ENCODE peak calls at places on chromosomes 5 and 9, in eight cellular contexts. K is fibroblast of the aortic adventitia; Q is RWPE1; B is activated CD8-positive, alpha-beta T cell treated with anti-CD3 and anti-CD28 coated beads for 36 hours; R is WTC11; S is cardiac fibroblast; I is cardiac muscle cell; Z is endodermal cell. Y is an unnamed sample.

GRCh38 chr9:116656535-116656934 is 30.6 kb upstream of the TRIM32 start:
- DNase-seq in K (no peak), Q (no peak), B (no peak), R (no peak), S (no peak), I (no peak), Z (no peak), Y (no peak)

GRCh38 chr5:90802695-90803317 is 244.2 kb downstream of the ADGRV1 start:
- DNase-seq in K (peak; percentile 18), Q (peak; percentile 72), B (peak; percentile 12), R (peak; percentile 41), S (peak; percentile 41), I (peak; percentile 57), Z (peak; percentile 78), Y (peak; percentile 45)

GRCh38 chr9:125747053-125747764 is at the start of gene PBX3:
- DNase-seq in K (peak; percentile 25), Q (peak; percentile 50), B (peak; percentile 41), R (peak; percentile 47), S (peak; percentile 61), I (peak; percentile 79), Z (peak; percentile 81), Y (peak; percentile 78)

GRCh38 chr5:103889500-103890209 is 327.1 kb upstream of the NUDT12 start:
- DNase-seq in K (no peak), Q (no peak), B (no peak), R (no peak), S (no peak), I (no peak), Z (no peak), Y (peak; percentile 42)

GRCh38 chr5:52491829-52492217 is 295.9 kb upstream of the ITGA1 start:
- DNase-seq in K (no peak), Q (no peak), B (no peak), R (no peak), S (no peak), I (no peak), Z (no peak), Y (no peak)

GRCh38 chr9:76904661-76905457 is 1.1 kb downstream of the PRUNE2 start:
- DNase-seq in K (no peak), Q (no peak), B (no peak), R (no peak), S (no peak), I (no peak), Z (no peak), Y (no peak)

GRCh38 chr9:137365056-137365455 is 57.9 kb downstream of the EXD3 start:
- DNase-seq in K (no peak), Q (no peak), B (no peak), R (peak; percentile 2), S (no peak), I (no peak), Z (no peak), Y (no peak)

GRCh38 chr5:111735829-111736228 is 21.2 kb downstream of the NREP start:
- DNase-seq in K (peak; percentile 90), Q (peak; percentile 89), B (peak; percentile 78), R (peak; percentile 53), S (peak; percentile 83), I (no peak), Z (peak; percentile 71), Y (no peak)

GRCh38 chr9:132144708-132145365 is 17.0 kb upstream of the NTNG2 start:
- DNase-seq in K (peak; percentile 26), Q (peak; percentile 58), B (peak; percentile 56), R (no peak), S (peak; percentile 14), I (no peak), Z (no peak), Y (no peak)

GRCh38 chr5:58475404-58475803 is 15.5 kb upstream of the PLK2 start:
- DNase-seq in K (no peak), Q (no peak), B (no peak), R (no peak), S (no peak), I (no peak), Z (no peak), Y (no peak)

GRCh38 chr9:133558191-133559126 is 24.0 kb downstream of the ADAMTSL2 start:
- DNase-seq in K (peak; percentile 77), Q (peak; percentile 89), B (peak; percentile 71), R (no peak), S (peak; percentile 84), I (peak; percentile 80), Z (peak; percentile 76), Y (peak; percentile 89)

GRCh38 chr5:72330712-72331111 is 10.5 kb downstream of the PTCD2 start:
- DNase-seq in K (no peak), Q (no peak), B (no peak), R (no peak), S (no peak), I (no peak), Z (no peak), Y (no peak)

GRCh38 chr9:97561501-97561900 is 60.0 kb downstream of the TMOD1 start:
- DNase-seq in K (no peak), Q (no peak), B (no peak), R (no peak), S (no peak), I (no peak), Z (no peak), Y (no peak)

GRCh38 chr5:117732264-117732663 is 1157.6 kb upstream of the SEMA6A start:
- DNase-seq in K (no peak), Q (no peak), B (no peak), R (no peak), S (no peak), I (no peak), Z (no peak), Y (no peak)

GRCh38 chr5:136666970-136667620 is 301.8 kb upstream of the TRPC7 start:
- DNase-seq in K (no peak), Q (no peak), B (no peak), R (no peak), S (no peak), I (no peak), Z (peak; percentile 73), Y (peak; percentile 8)

GRCh38 chr5:73612799-73613198 is 13.2 kb upstream of the ARHGEF28 start:
- DNase-seq in K (no peak), Q (no peak), B (no peak), R (no peak), S (no peak), I (no peak), Z (no peak), Y (no peak)

GRCh38 chr5:91293131-91293530 is 90.0 kb downstream of the ARRDC3 start:
- DNase-seq in K (peak; percentile 27), Q (no peak), B (peak; percentile 61), R (peak; percentile 39), S (no peak), I (peak; percentile 51), Z (peak; percentile 83), Y (no peak)

DNA sequence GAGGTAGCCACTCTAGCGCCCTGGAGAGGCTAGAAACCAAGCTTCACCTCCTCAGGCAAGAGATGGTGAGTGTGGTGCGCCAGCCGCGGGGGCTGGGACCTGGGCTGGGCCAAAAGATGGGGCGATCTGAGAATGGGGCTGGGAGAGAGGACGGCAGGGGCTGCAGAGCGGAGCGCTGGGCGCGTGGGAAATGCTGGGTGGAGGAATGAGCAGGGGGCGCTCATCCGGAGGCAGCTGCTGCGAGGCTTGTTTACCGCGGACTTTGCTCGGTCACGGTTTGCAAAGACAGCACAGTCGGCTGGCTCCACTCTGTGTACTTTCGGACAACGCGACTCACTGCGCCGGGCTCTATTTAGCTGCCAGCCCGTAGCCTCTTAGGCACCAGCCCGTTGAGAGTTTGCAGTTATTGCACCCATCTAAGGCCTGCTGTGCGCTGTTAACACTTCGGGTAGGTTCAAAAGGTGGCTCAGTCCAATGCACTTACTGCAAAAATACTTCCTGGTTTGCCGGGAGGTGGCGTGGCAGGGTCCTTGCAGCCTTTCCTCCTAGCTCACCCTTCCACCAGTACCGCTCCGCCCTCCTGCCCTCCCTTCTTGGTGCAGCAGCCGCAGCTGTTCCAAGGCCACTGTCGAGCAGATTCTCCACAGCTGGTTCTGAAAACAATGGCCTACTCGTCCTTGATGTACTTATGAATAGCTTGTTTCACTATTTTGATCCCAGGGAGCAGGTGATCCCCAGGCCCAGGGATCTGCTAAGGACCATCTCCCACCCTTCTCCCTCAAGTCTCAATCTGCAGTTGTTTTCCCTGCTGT is 1.3 kb downstream of the LURAP1L start:
- DNase-seq in K (peak; percentile 92), Q (peak; percentile 55), B (no peak), R (peak; percentile 79), S (peak; percentile 94), I (peak; percentile 76), Z (peak; percentile 93), Y (peak; percentile 67)
- TF ChIP-seq CTCF in K (peak; percentile 55), Q (peak; percentile 70), B (no peak), R (no peak), S (peak; percentile 51), I (peak; percentile 61), Z (peak; percentile 68), Y (peak; percentile 21)

GRCh38 chr5:39521098-39521860 is 96.5 kb upstream of the DAB2 start:
- DNase-seq in K (no peak), Q (no peak), B (no peak), R (no peak), S (no peak), I (no peak), Z (no peak), Y (no peak)
- TF ChIP-seq CTCF in K (no peak), Q (no peak), B (no peak), R (no peak), S (no peak), I (no peak), Z (no peak), Y (no peak)

DNA sequence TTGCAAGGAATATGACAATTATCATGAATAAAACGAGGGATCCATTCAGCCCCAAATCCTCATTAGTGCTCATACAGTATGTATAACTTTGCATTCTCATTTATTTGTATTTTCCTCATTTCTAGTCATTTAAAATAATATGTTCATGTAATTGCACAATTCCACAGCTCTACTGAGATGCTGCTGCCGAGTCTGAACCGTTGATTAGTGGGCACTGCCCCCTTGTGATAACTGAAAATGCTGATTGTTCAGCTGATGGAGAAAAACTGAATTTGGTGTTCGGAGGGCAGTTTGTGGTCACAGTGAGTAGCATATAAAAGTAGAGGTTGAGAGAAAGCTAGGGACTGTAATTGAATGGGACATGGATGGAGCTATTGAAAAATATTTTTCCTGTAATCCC is 12.2 kb upstream of the GPR151 start:
- DNase-seq in K (no peak), Q (no peak), B (no peak), R (no peak), S (peak; percentile 17), I (no peak), Z (no peak), Y (no peak)
- TF ChIP-seq CTCF in K (no peak), Q (peak; percentile 10), B (no peak), R (no peak), S (no peak), I (peak; percentile 27), Z (peak; percentile 46), Y (no peak)

GRCh38 chr5:175713930-175714329 is 56.1 kb downstream of the HRH2 start:
- DNase-seq in K (no peak), Q (no peak), B (no peak), R (no peak), S (no peak), I (no peak), Z (peak; percentile 7), Y (no peak)

GRCh38 chr5:175715627-175716522 is 58.0 kb downstream of the HRH2 start:
- DNase-seq in K (no peak), Q (no peak), B (no peak), R (peak; percentile 1), S (no peak), I (no peak), Z (peak; percentile 25), Y (no peak)

GRCh38 chr5:175717837-175718236 is 60.0 kb downstream of the HRH2 start:
- DNase-seq in K (no peak), Q (no peak), B (no peak), R (no peak), S (no peak), I (no peak), Z (peak; percentile 30), Y (no peak)

GRCh38 chr5:175714686-175715085 is 56.8 kb downstream of the HRH2 start:
- DNase-seq in K (no peak), Q (no peak), B (no peak), R (peak; percentile 9), S (no peak), I (no peak), Z (peak; percentile 11), Y (no peak)

GRCh38 chr5:175718401-175719108 is 60.7 kb downstream of the HRH2 start:
- DNase-seq in K (peak; percentile 6), Q (peak; percentile 50), B (peak; percentile 91), R (peak; percentile 70), S (peak; percentile 38), I (peak; percentile 68), Z (peak; percentile 79), Y (no peak)
- TF ChIP-seq CTCF in K (peak; percentile 27), Q (peak; percentile 54), B (peak; percentile 84), R (peak; percentile 72), S (peak; percentile 38), I (peak; percentile 48), Z (peak; percentile 98), Y (peak; percentile 31)

Y was measured in GM13976.